ENCODE peak calls at places on chromosomes 1 and 21, in four cellular contexts. One of them, this sample, is unnamed.
A peak's percentile ranks its signal among the peaks of the same experiment; 100 is the strongest.

GRCh38 chr1:101905298-101905794 is 91.4 kb downstream of the OLFM3 start:
- DNase-seq in psoas muscle: no peak
- DNase-seq in HCT116: no peak
- DNase-seq in CD8-positive, alpha-beta memory T cell: no peak
- DNase-seq in this sample: no peak

GRCh38 chr1:69551476-69552324 is 16.0 kb upstream of the LRRC7 start:
- DNase-seq in psoas muscle: no peak
- DNase-seq in HCT116: no peak
- DNase-seq in CD8-positive, alpha-beta memory T cell: no peak
- DNase-seq in this sample: no peak

GRCh38 chr1:44822131-44822701 is 13.9 kb downstream of the BTBD19 start:
- DNase-seq in psoas muscle: peak; percentile 54
- DNase-seq in HCT116: no peak
- DNase-seq in CD8-positive, alpha-beta memory T cell: no peak
- DNase-seq in this sample: no peak

GRCh38 chr1:245124241-245124640 is 30.5 kb upstream of the KIF26B start:
- DNase-seq in psoas muscle: no peak
- DNase-seq in HCT116: no peak
- DNase-seq in CD8-positive, alpha-beta memory T cell: no peak
- DNase-seq in this sample: no peak

GRCh38 chr1:80171101-80171500 is 1164.6 kb upstream of the ADGRL4 start:
- DNase-seq in psoas muscle: no peak
- DNase-seq in HCT116: no peak
- DNase-seq in CD8-positive, alpha-beta memory T cell: no peak
- DNase-seq in this sample: no peak

GRCh38 chr1:46804027-46804889 is 5.4 kb downstream of the CYP4B1 start:
- DNase-seq in psoas muscle: peak; percentile 81
- DNase-seq in HCT116: no peak
- DNase-seq in CD8-positive, alpha-beta memory T cell: no peak
- DNase-seq in this sample: no peak

GRCh38 chr1:1577367-1578011 is 2.8 kb upstream of the SSU72 start:
- DNase-seq in psoas muscle: no peak
- DNase-seq in HCT116: no peak
- DNase-seq in CD8-positive, alpha-beta memory T cell: no peak
- DNase-seq in this sample: no peak

GRCh38 chr1:154998818-154999650 is 3.6 kb upstream of the ZBTB7B start:
- DNase-seq in psoas muscle: peak; percentile 80
- DNase-seq in HCT116: peak; percentile 79
- DNase-seq in CD8-positive, alpha-beta memory T cell: peak; percentile 47
- DNase-seq in this sample: peak; percentile 48

GRCh38 chr1:5980314-5981008 is 11.8 kb downstream of the NPHP4 start:
- DNase-seq in psoas muscle: peak; percentile 82
- DNase-seq in HCT116: peak; percentile 51
- DNase-seq in CD8-positive, alpha-beta memory T cell: no peak
- DNase-seq in this sample: no peak

GRCh38 chr1:11053758-11054137 is 6.1 kb downstream of the SRM start:
- DNase-seq in psoas muscle: no peak
- DNase-seq in HCT116: no peak
- DNase-seq in CD8-positive, alpha-beta memory T cell: no peak
- DNase-seq in this sample: no peak

GRCh38 chr1:56548566-56548965 is 30.8 kb downstream of the PLPP3 start:
- DNase-seq in psoas muscle: no peak
- DNase-seq in HCT116: no peak
- DNase-seq in CD8-positive, alpha-beta memory T cell: no peak
- DNase-seq in this sample: no peak

GRCh38 chr1:199909137-199909536 is 118.4 kb upstream of the NR5A2 start:
- DNase-seq in psoas muscle: no peak
- DNase-seq in HCT116: no peak
- DNase-seq in CD8-positive, alpha-beta memory T cell: no peak
- DNase-seq in this sample: no peak

GRCh38 chr1:70465911-70466310 is 54.8 kb downstream of the CTH start:
- DNase-seq in psoas muscle: no peak
- DNase-seq in HCT116: no peak
- DNase-seq in CD8-positive, alpha-beta memory T cell: no peak
- DNase-seq in this sample: no peak

GRCh38 chr1:233994112-233994511 is 89.6 kb downstream of the SLC35F3 start:
- DNase-seq in psoas muscle: no peak
- DNase-seq in HCT116: no peak
- DNase-seq in CD8-positive, alpha-beta memory T cell: no peak
- DNase-seq in this sample: no peak

GRCh38 chr1:153985341-153985912 is 712 bp downstream of the RAB13 start:
- DNase-seq in psoas muscle: peak; percentile 81
- DNase-seq in HCT116: no peak
- DNase-seq in CD8-positive, alpha-beta memory T cell: no peak
- DNase-seq in this sample: no peak

GRCh38 chr21:41460578-41461527 is 34.8 kb downstream of the MX1 start:
- DNase-seq in psoas muscle: peak; percentile 84
- DNase-seq in HCT116: peak; percentile 27
- DNase-seq in CD8-positive, alpha-beta memory T cell: peak; percentile 22
- DNase-seq in this sample: peak; percentile 20

GRCh38 chr21:45251635-45252447 is 35.9 kb downstream of the POFUT2 start:
- DNase-seq in psoas muscle: peak; percentile 21
- DNase-seq in HCT116: no peak
- DNase-seq in CD8-positive, alpha-beta memory T cell: no peak
- DNase-seq in this sample: no peak

GRCh38 chr1:160742428-160743127 is 3.5 kb downstream of the SLAMF7 start:
- DNase-seq in psoas muscle: no peak
- DNase-seq in HCT116: no peak
- DNase-seq in CD8-positive, alpha-beta memory T cell: no peak
- DNase-seq in this sample: no peak

GRCh38 chr1:53278294-53278693 is 40.0 kb upstream of the MAGOH start:
- DNase-seq in psoas muscle: peak; percentile 72
- DNase-seq in HCT116: no peak
- DNase-seq in CD8-positive, alpha-beta memory T cell: peak; percentile 55
- DNase-seq in this sample: peak; percentile 68

GRCh38 chr1:147725685-147726084 is 34.7 kb downstream of the GJA5 start:
- DNase-seq in psoas muscle: no peak
- DNase-seq in HCT116: no peak
- DNase-seq in CD8-positive, alpha-beta memory T cell: no peak
- DNase-seq in this sample: no peak

GRCh38 chr1:245538671-245539070 is 383.9 kb downstream of the KIF26B start:
- DNase-seq in psoas muscle: no peak
- DNase-seq in HCT116: no peak
- DNase-seq in CD8-positive, alpha-beta memory T cell: no peak
- DNase-seq in this sample: no peak

GRCh38 chr1:211247921-211248320 is 11.2 kb upstream of the RCOR3 start:
- DNase-seq in psoas muscle: no peak
- DNase-seq in HCT116: no peak
- DNase-seq in CD8-positive, alpha-beta memory T cell: no peak
- DNase-seq in this sample: no peak

GRCh38 chr1:231172411-231172810 is 10.6 kb downstream of the TRIM67 start:
- DNase-seq in psoas muscle: no peak
- DNase-seq in HCT116: no peak
- DNase-seq in CD8-positive, alpha-beta memory T cell: no peak
- DNase-seq in this sample: no peak

GRCh38 chr1:2025491-2025981 is 6.4 kb downstream of the GABRD start:
- DNase-seq in psoas muscle: peak; percentile 76
- DNase-seq in HCT116: no peak
- DNase-seq in CD8-positive, alpha-beta memory T cell: no peak
- DNase-seq in this sample: no peak

GRCh38 chr1:187948170-187948794 is 1119.5 kb downstream of the PLA2G4A start:
- DNase-seq in psoas muscle: no peak
- DNase-seq in HCT116: no peak
- DNase-seq in CD8-positive, alpha-beta memory T cell: no peak
- DNase-seq in this sample: no peak

GRCh38 chr1:187956975-187957374 is 1128.2 kb downstream of the PLA2G4A start:
- DNase-seq in psoas muscle: no peak
- DNase-seq in HCT116: no peak
- DNase-seq in CD8-positive, alpha-beta memory T cell: no peak
- DNase-seq in this sample: no peak

GRCh38 chr1:187949567-187949966 is 1120.8 kb downstream of the PLA2G4A start:
- DNase-seq in psoas muscle: no peak
- DNase-seq in HCT116: no peak
- DNase-seq in CD8-positive, alpha-beta memory T cell: no peak
- DNase-seq in this sample: no peak

GRCh38 chr1:187951817-187952216 is 1123.1 kb downstream of the PLA2G4A start:
- DNase-seq in psoas muscle: no peak
- DNase-seq in HCT116: no peak
- DNase-seq in CD8-positive, alpha-beta memory T cell: no peak
- DNase-seq in this sample: no peak

GRCh38 chr1:187952446-187952845 is 1123.7 kb downstream of the PLA2G4A start:
- DNase-seq in psoas muscle: no peak
- DNase-seq in HCT116: no peak
- DNase-seq in CD8-positive, alpha-beta memory T cell: no peak
- DNase-seq in this sample: no peak
- H3K9me3 ChIP-seq in psoas muscle: peaks cover 5% of the 10 kb centered on the region
- H3K9me3 ChIP-seq in HCT116: no peaks in the 10 kb centered on the region
- H3K9me3 ChIP-seq in CD8-positive, alpha-beta memory T cell: no peaks in the 10 kb centered on the region
- H3K9me3 ChIP-seq in this sample: no peaks in the 10 kb centered on the region

GRCh38 chr1:4058706-4059105 is 158.6 kb upstream of the C1orf174 start:
- DNase-seq in psoas muscle: no peak
- DNase-seq in HCT116: no peak
- DNase-seq in CD8-positive, alpha-beta memory T cell: no peak
- DNase-seq in this sample: no peak
- H3K9me3 ChIP-seq in psoas muscle: no peaks in the 10 kb centered on the region
- H3K9me3 ChIP-seq in HCT116: no peaks in the 10 kb centered on the region
- H3K9me3 ChIP-seq in CD8-positive, alpha-beta memory T cell: no peaks in the 10 kb centered on the region
- H3K9me3 ChIP-seq in this sample: no peaks in the 10 kb centered on the region

GRCh38 chr1:84250668-84251067 is 50.8 kb upstream of the SAMD13 start:
- DNase-seq in psoas muscle: no peak
- DNase-seq in HCT116: no peak
- DNase-seq in CD8-positive, alpha-beta memory T cell: no peak
- DNase-seq in this sample: no peak
- H3K9me3 ChIP-seq in psoas muscle: peaks cover 5% of the 10 kb centered on the region
- H3K9me3 ChIP-seq in HCT116: no peaks in the 10 kb centered on the region
- H3K9me3 ChIP-seq in CD8-positive, alpha-beta memory T cell: no peaks in the 10 kb centered on the region
- H3K9me3 ChIP-seq in this sample: no peaks in the 10 kb centered on the region

DNA sequence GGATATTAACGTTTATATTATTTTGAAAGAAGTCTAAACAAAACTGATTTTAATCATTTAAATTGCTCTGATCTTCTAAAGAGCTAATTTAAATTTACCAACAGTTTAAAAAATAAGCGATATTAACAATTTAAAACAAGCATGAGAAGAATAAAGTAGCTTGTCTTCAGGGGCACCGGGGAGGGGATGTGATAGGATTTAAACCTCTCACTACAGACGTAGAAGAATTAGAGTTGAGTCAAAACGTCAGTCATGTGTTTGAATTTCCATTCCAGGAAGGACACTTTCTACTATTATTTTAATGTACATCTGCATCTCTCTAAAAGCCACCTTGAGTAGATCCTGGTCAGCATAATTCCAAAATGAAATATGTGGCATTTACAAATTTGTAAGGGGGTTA is 58.2 kb upstream of the TPTE start:
- DNase-seq in psoas muscle: no peak
- DNase-seq in HCT116: no peak
- DNase-seq in CD8-positive, alpha-beta memory T cell: no peak
- DNase-seq in this sample: no peak
- H3K9me3 ChIP-seq in psoas muscle: peaks cover 6% of the 10 kb centered on the region
- H3K9me3 ChIP-seq in HCT116: peaks cover 92% of the 10 kb centered on the region
- H3K9me3 ChIP-seq in CD8-positive, alpha-beta memory T cell: no peaks in the 10 kb centered on the region
- H3K9me3 ChIP-seq in this sample: no peaks in the 10 kb centered on the region

GRCh38 chr21:22343721-22344120 is 1345.5 kb downstream of the NCAM2 start:
- DNase-seq in psoas muscle: no peak
- DNase-seq in HCT116: no peak
- DNase-seq in CD8-positive, alpha-beta memory T cell: no peak
- DNase-seq in this sample: no peak
- H3K9me3 ChIP-seq in psoas muscle: no peaks in the 10 kb centered on the region
- H3K9me3 ChIP-seq in HCT116: peaks cover 6% of the 10 kb centered on the region
- H3K9me3 ChIP-seq in CD8-positive, alpha-beta memory T cell: no peaks in the 10 kb centered on the region
- H3K9me3 ChIP-seq in this sample: no peaks in the 10 kb centered on the region

DNA sequence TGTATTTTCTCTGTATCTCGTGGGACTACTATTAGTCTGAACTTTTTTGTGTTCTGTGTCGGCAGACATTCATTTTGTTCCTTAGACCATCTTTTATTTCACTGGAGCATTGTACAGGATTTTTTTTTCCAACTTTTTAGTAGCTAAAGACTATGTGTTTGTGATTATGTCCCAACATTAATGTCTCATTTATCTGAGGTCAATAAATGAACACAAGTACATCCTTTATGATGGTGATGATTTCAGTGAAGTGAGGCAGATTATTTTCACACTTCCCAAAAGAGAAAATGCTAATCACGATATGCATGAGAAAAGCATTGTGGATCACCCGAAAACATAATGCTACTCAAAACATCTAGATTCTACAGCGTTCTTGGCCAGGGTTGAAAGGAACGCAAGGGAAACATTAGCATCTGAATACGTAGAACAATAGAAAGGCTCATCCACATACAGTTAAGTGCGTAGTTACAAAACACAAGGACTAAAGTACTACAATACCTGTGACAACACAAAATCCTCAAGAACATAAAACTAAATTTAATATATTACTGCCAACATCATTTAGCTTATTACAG is 981.7 kb upstream of the NCAM2 start:
- DNase-seq in psoas muscle: no peak
- DNase-seq in HCT116: no peak
- DNase-seq in CD8-positive, alpha-beta memory T cell: no peak
- DNase-seq in this sample: no peak
- H3K9me3 ChIP-seq in psoas muscle: no peaks in the 10 kb centered on the region
- H3K9me3 ChIP-seq in HCT116: peaks cover 7% of the 10 kb centered on the region
- H3K9me3 ChIP-seq in CD8-positive, alpha-beta memory T cell: no peaks in the 10 kb centered on the region
- H3K9me3 ChIP-seq in this sample: no peaks in the 10 kb centered on the region

GRCh38 chr1:246988316-246988715 is 19.5 kb downstream of the ZNF695 start:
- DNase-seq in psoas muscle: no peak
- DNase-seq in HCT116: no peak
- DNase-seq in CD8-positive, alpha-beta memory T cell: no peak
- DNase-seq in this sample: no peak
- H3K9me3 ChIP-seq in psoas muscle: peaks cover 74% of the 10 kb centered on the region
- H3K9me3 ChIP-seq in HCT116: peaks cover 70% of the 10 kb centered on the region
- H3K9me3 ChIP-seq in CD8-positive, alpha-beta memory T cell: peaks cover 20% of the 10 kb centered on the region
- H3K9me3 ChIP-seq in this sample: peaks cover 8% of the 10 kb centered on the region

This sample was measured in T-helper 17 cell.